ENCODE peak calls at places on chromosomes 3 and 15, in eight cellular contexts. One of them, this sample, is unnamed.
A peak's percentile ranks its signal among the peaks of the same experiment; 100 is the strongest.

GRCh38 chr3:66199089-66199473 is 21.7 kb upstream of the SLC25A26 start:
- DNase-seq in globus pallidus: no peak
- DNase-seq in stimulated activated CD4-positive, alpha-beta T cell treated with anti-CD3 and anti-CD28 coated beads, Interleukin-1b, Interleukin-23, amount 100 ng/mL, for 1 hour: no peak
- DNase-seq in M059J: no peak
- DNase-seq in iPS-NIHi11: no peak
- DNase-seq in COLO829: no peak
- DNase-seq in T-helper 2 cell: no peak
- DNase-seq in retina: no peak
- DNase-seq in this sample: no peak

GRCh38 chr3:30418443-30418842 is 188.0 kb upstream of the TGFBR2 start:
- DNase-seq in globus pallidus: no peak
- DNase-seq in stimulated activated CD4-positive, alpha-beta T cell treated with anti-CD3 and anti-CD28 coated beads, Interleukin-1b, Interleukin-23, amount 100 ng/mL, for 1 hour: no peak
- DNase-seq in M059J: no peak
- DNase-seq in iPS-NIHi11: no peak
- DNase-seq in COLO829: no peak
- DNase-seq in T-helper 2 cell: no peak
- DNase-seq in retina: no peak
- DNase-seq in this sample: no peak

GRCh38 chr15:35061171-35062163 is 23.6 kb downstream of the NANOGP8 start:
- DNase-seq in globus pallidus: no peak
- DNase-seq in stimulated activated CD4-positive, alpha-beta T cell treated with anti-CD3 and anti-CD28 coated beads, Interleukin-1b, Interleukin-23, amount 100 ng/mL, for 1 hour: no peak
- DNase-seq in M059J: peak; percentile 35
- DNase-seq in iPS-NIHi11: no peak
- DNase-seq in COLO829: no peak
- DNase-seq in T-helper 2 cell: no peak
- DNase-seq in retina: no peak
- DNase-seq in this sample: peak; percentile 81

GRCh38 chr3:163273694-163274093 is 1777.1 kb downstream of the OTOL1 start:
- DNase-seq in globus pallidus: no peak
- DNase-seq in stimulated activated CD4-positive, alpha-beta T cell treated with anti-CD3 and anti-CD28 coated beads, Interleukin-1b, Interleukin-23, amount 100 ng/mL, for 1 hour: no peak
- DNase-seq in M059J: no peak
- DNase-seq in iPS-NIHi11: no peak
- DNase-seq in COLO829: peak; percentile 2
- DNase-seq in T-helper 2 cell: no peak
- DNase-seq in retina: no peak
- DNase-seq in this sample: no peak

GRCh38 chr3:73461582-73461981 is 163.2 kb downstream of the PDZRN3 start:
- DNase-seq in globus pallidus: no peak
- DNase-seq in stimulated activated CD4-positive, alpha-beta T cell treated with anti-CD3 and anti-CD28 coated beads, Interleukin-1b, Interleukin-23, amount 100 ng/mL, for 1 hour: no peak
- DNase-seq in M059J: no peak
- DNase-seq in iPS-NIHi11: no peak
- DNase-seq in COLO829: no peak
- DNase-seq in T-helper 2 cell: no peak
- DNase-seq in retina: no peak
- DNase-seq in this sample: no peak

GRCh38 chr3:149670742-149671492 is 13.1 kb upstream of the WWTR1 start:
- DNase-seq in globus pallidus: no peak
- DNase-seq in stimulated activated CD4-positive, alpha-beta T cell treated with anti-CD3 and anti-CD28 coated beads, Interleukin-1b, Interleukin-23, amount 100 ng/mL, for 1 hour: no peak
- DNase-seq in M059J: no peak
- DNase-seq in iPS-NIHi11: peak; percentile 46
- DNase-seq in COLO829: no peak
- DNase-seq in T-helper 2 cell: no peak
- DNase-seq in retina: no peak
- DNase-seq in this sample: no peak

GRCh38 chr15:67190326-67190725 is 64.1 kb downstream of the AAGAB start:
- DNase-seq in globus pallidus: no peak
- DNase-seq in stimulated activated CD4-positive, alpha-beta T cell treated with anti-CD3 and anti-CD28 coated beads, Interleukin-1b, Interleukin-23, amount 100 ng/mL, for 1 hour: no peak
- DNase-seq in M059J: no peak
- DNase-seq in iPS-NIHi11: no peak
- DNase-seq in COLO829: no peak
- DNase-seq in T-helper 2 cell: no peak
- DNase-seq in retina: no peak
- DNase-seq in this sample: no peak

GRCh38 chr15:92812271-92812670 is 87.9 kb upstream of the CHD2 start:
- DNase-seq in globus pallidus: no peak
- DNase-seq in stimulated activated CD4-positive, alpha-beta T cell treated with anti-CD3 and anti-CD28 coated beads, Interleukin-1b, Interleukin-23, amount 100 ng/mL, for 1 hour: no peak
- DNase-seq in M059J: no peak
- DNase-seq in iPS-NIHi11: no peak
- DNase-seq in COLO829: no peak
- DNase-seq in T-helper 2 cell: no peak
- DNase-seq in retina: no peak
- DNase-seq in this sample: no peak